ENCODE peak calls at places on chromosomes 6 and 20, in seven cellular contexts. U is mesenchymal stem cell, P is AG04450, C is heart right ventricle, Z is right cardiac atrium, I is body of pancreas, O is colonic mucosa. D is an unnamed sample.

GRCh38 chr6:684831-685636 is 7.9 kb downstream of the EXOC2 start:
- DNase-seq in U (peak; percentile 76), P (no peak), C (no peak), Z (no peak), I (no peak), O (no peak), D (no peak)

GRCh38 chr6:158801655-158802294 is 17.4 kb downstream of the EZR start:
- DNase-seq in U (no peak), P (no peak), C (peak; percentile 76), Z (peak; percentile 64), I (peak; percentile 68), O (peak; percentile 83), D (peak; percentile 74)

GRCh38 chr6:45454008-45454911 is 76.5 kb upstream of the SUPT3H start:
- DNase-seq in U (peak; percentile 95), P (peak; percentile 37), C (no peak), Z (no peak), I (no peak), O (no peak), D (no peak)

GRCh38 chr6:136108591-136108990 is 141.5 kb downstream of the MTFR2 start:
- DNase-seq in U (peak; percentile 13), P (no peak), C (no peak), Z (no peak), I (no peak), O (no peak), D (no peak)

GRCh38 chr20:36773548-36774242 is at the start of gene DSN1:
- DNase-seq in U (peak; percentile 96), P (peak; percentile 95), C (peak; percentile 98), Z (peak; percentile 100), I (peak; percentile 99), O (peak; percentile 99), D (peak; percentile 97)

GRCh38 chr20:50409495-50409894 is 100.7 kb upstream of the PTPN1 start:
- DNase-seq in U (no peak), P (no peak), C (no peak), Z (no peak), I (no peak), O (no peak), D (no peak)

GRCh38 chr20:57342829-57343228 is 8.2 kb upstream of the RAE1 start:
- DNase-seq in U (peak; percentile 10), P (no peak), C (no peak), Z (no peak), I (no peak), O (no peak), D (no peak)

GRCh38 chr6:155248021-155249001 is 15.5 kb upstream of the CLDN20 start:
- DNase-seq in U (peak; percentile 62), P (peak; percentile 62), C (no peak), Z (no peak), I (no peak), O (peak; percentile 31), D (no peak)

GRCh38 chr6:33783781-33784520 is 5.0 kb downstream of the LEMD2 start:
- DNase-seq in U (no peak), P (no peak), C (no peak), Z (peak; percentile 43), I (no peak), O (no peak), D (peak; percentile 25)

GRCh38 chr20:48846516-48847492 is 19.0 kb upstream of the PREX1 start:
- DNase-seq in U (no peak), P (no peak), C (peak; percentile 37), Z (no peak), I (no peak), O (no peak), D (no peak)

GRCh38 chr20:8934362-8934761 is 134.5 kb upstream of the PLCB4 start:
- DNase-seq in U (no peak), P (no peak), C (no peak), Z (no peak), I (no peak), O (no peak), D (no peak)

GRCh38 chr6:11912420-11912819 is 99.7 kb upstream of the HIVEP1 start:
- DNase-seq in U (no peak), P (no peak), C (no peak), Z (no peak), I (no peak), O (no peak), D (no peak)

GRCh38 chr6:11459002-11459658 is 78.4 kb upstream of the TMEM170B start:
- DNase-seq in U (no peak), P (no peak), C (no peak), Z (no peak), I (no peak), O (no peak), D (no peak)

GRCh38 chr6:13425971-13426931 is 61.1 kb downstream of the GFOD1 start:
- DNase-seq in U (no peak), P (no peak), C (no peak), Z (peak; percentile 64), I (no peak), O (no peak), D (no peak)

GRCh38 chr20:20520776-20521175 is 152.9 kb downstream of the INSM1 start:
- DNase-seq in U (peak; percentile 69), P (no peak), C (no peak), Z (no peak), I (no peak), O (no peak), D (no peak)

GRCh38 chr20:20184149-20184548 is 131.8 kb downstream of the CFAP61 start:
- DNase-seq in U (no peak), P (no peak), C (no peak), Z (no peak), I (no peak), O (no peak), D (no peak)

GRCh38 chr6:2028457-2029038 is 216.9 kb downstream of the GMDS start:
- DNase-seq in U (no peak), P (no peak), C (no peak), Z (no peak), I (no peak), O (no peak), D (no peak)

GRCh38 chr6:17093692-17094091 is 8.2 kb upstream of the STMND1 start:
- DNase-seq in U (no peak), P (no peak), C (no peak), Z (no peak), I (no peak), O (no peak), D (no peak)

GRCh38 chr6:167555836-167556235 is 230.9 kb downstream of the TTLL2 start:
- DNase-seq in U (no peak), P (no peak), C (no peak), Z (no peak), I (no peak), O (no peak), D (no peak)

GRCh38 chr20:13017235-13017634 is 8.5 kb downstream of the SPTLC3 start:
- DNase-seq in U (peak; percentile 48), P (no peak), C (no peak), Z (no peak), I (no peak), O (no peak), D (no peak)

GRCh38 chr6:122953766-122954165 is 42.3 kb upstream of the CLVS2 start:
- DNase-seq in U (no peak), P (no peak), C (no peak), Z (no peak), I (no peak), O (no peak), D (no peak)
- H3K9me3 ChIP-seq in U (peaks cover 26% of the 10 kb centered on the region), P (peaks cover 9% of the 10 kb centered on the region), C (peaks cover 4% of the 10 kb centered on the region), Z (peaks cover 2% of the 10 kb centered on the region), I (no peaks in the 10 kb centered on the region), O (no peaks in the 10 kb centered on the region), D (peaks cover 37% of the 10 kb centered on the region)

DNA sequence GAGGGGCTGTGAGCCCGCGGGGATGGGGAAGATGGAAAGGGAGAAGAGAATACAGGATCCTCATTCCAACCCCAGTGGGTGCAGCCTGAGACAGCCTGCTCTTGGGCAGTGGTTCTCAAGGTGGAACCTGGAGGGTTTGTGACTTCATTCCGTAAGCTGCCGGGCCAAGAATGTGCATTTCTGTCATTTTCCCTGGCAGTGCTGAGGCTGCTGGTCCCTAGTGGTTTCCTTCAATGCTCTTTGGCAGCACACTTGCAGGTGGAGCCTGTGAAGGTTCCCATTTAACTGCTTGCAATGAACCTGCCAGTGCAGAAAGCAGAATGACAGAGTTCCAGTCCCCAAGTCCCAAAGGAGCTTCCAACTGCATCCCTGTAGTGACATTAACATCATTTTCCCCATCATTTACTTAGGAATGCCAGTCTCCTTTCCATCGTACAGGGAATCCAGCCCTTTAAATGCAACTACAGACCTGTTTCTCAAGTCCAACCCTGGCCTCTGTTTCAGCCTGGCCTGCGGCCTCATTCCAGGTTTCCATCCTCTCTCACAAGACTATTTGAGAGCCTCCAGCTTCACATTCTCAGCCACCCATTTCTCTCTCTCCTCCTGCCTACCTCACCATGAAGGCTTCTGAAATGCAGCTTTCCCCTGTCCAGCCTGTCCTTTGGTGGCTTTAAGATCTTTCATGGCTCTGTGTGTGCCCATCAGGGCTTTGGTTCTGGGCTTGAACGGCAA is 149.7 kb upstream of the GGTLC1 start:
- DNase-seq in U (no peak), P (no peak), C (no peak), Z (no peak), I (no peak), O (no peak), D (no peak)
- H3K4me3 ChIP-seq in U (no peak overlapping the region), P (no peak overlapping the region), C (no peak overlapping the region), Z (no peak overlapping the region), I (no peak overlapping the region), O (no peak overlapping the region), D (no peak overlapping the region)

GRCh38 chr6:40205004-40205403 is 270.7 kb upstream of the MOCS1 start:
- DNase-seq in U (no peak), P (no peak), C (no peak), Z (no peak), I (no peak), O (no peak), D (no peak)
- H3K9me3 ChIP-seq in U (peaks cover 26% of the 10 kb centered on the region), P (peaks cover 7% of the 10 kb centered on the region), C (peaks cover 6% of the 10 kb centered on the region), Z (no peaks in the 10 kb centered on the region), I (peaks cover 5% of the 10 kb centered on the region), O (no peaks in the 10 kb centered on the region), D (no peaks in the 10 kb centered on the region)

GRCh38 chr6:156778615-156779205 is 1.5 kb downstream of the ARID1B start:
- DNase-seq in U (peak; percentile 46), P (no peak), C (peak; percentile 59), Z (peak; percentile 88), I (peak; percentile 62), O (peak; percentile 59), D (peak; percentile 81)
- H3K4me3 ChIP-seq in U (peak overlapping the region; percentile 85), P (peak overlapping the region; percentile 89), C (peak overlapping the region; percentile 72), Z (peak overlapping the region; percentile 100), I (peak overlapping the region; percentile 65), O (peak overlapping the region; percentile 69), D (peak overlapping the region; percentile 84)

GRCh38 chr20:313948-314347 is 11.4 kb upstream of the SOX12 start:
- DNase-seq in U (peak; percentile 67), P (no peak), C (no peak), Z (no peak), I (no peak), O (no peak), D (no peak)

GRCh38 chr20:310645-311044 is 13.3 kb downstream of the ZCCHC3 start:
- DNase-seq in U (no peak), P (no peak), C (no peak), Z (no peak), I (no peak), O (no peak), D (no peak)

GRCh38 chr20:311603-312002 is 13.7 kb upstream of the SOX12 start:
- DNase-seq in U (no peak), P (no peak), C (no peak), Z (no peak), I (no peak), O (no peak), D (no peak)

GRCh38 chr20:312067-312466 is 13.3 kb upstream of the SOX12 start:
- DNase-seq in U (no peak), P (no peak), C (no peak), Z (no peak), I (no peak), O (no peak), D (no peak)

GRCh38 chr20:313402-313801 is 11.9 kb upstream of the SOX12 start:
- DNase-seq in U (no peak), P (no peak), C (no peak), Z (no peak), I (no peak), O (no peak), D (no peak)
- H3K9me3 ChIP-seq in U (no peaks in the 10 kb centered on the region), P (no peaks in the 10 kb centered on the region), C (no peaks in the 10 kb centered on the region), Z (no peaks in the 10 kb centered on the region), I (no peaks in the 10 kb centered on the region), O (no peaks in the 10 kb centered on the region), D (no peaks in the 10 kb centered on the region)